ENCODE peak calls at places on chromosome 11, in ten cellular contexts. I is KBM-7; P is mesothelial cell of epicardium; W is NCI-H2081; C is AG09309; F is stomach; N is frontal cortex; X is astrocyte of the cerebellum; V is Peyer's patch; R is stimulated activated CD8-positive, alpha-beta memory T cell treated with anti-CD3 and anti-CD28 coated beads, Interleukin-15, amount 100 ng/mL, for 4 hours. T is an unnamed sample.

GRCh38 chr11:123249354-123249753 is 54.3 kb upstream of the CLMP start:
- DNase-seq in C (no peak), R (no peak), F (no peak), I (no peak), N (no peak), W (no peak), P (no peak), V (no peak), X (no peak), T (no peak)

GRCh38 chr11:94851864-94852581 is 83.9 kb downstream of the AMOTL1 start:
- DNase-seq in X (no peak), C (no peak), F (no peak), N (no peak), W (no peak), P (no peak), I (no peak), R (no peak), V (no peak), T (no peak)

GRCh38 chr11:13889566-13890214 is 72.8 kb upstream of the SPON1 start:
- DNase-seq in C (no peak), R (no peak), N (no peak), V (no peak), P (no peak), W (peak), I (no peak), F (no peak), X (peak), T (no peak)

GRCh38 chr11:86214710-86215109 is 29.8 kb upstream of the EED start:
- DNase-seq in W (no peak), N (no peak), I (no peak), F (no peak), X (no peak), V (no peak), C (no peak), P (no peak), R (peak), T (no peak)

GRCh38 chr11:64444838-64445441 is 86.0 kb downstream of the RPS6KA4 start:
- DNase-seq in R (no peak), V (no peak), W (no peak), P (no peak), I (peak), F (no peak), X (no peak), N (no peak), C (no peak), T (no peak)

GRCh38 chr11:70174846-70175764 is 28.0 kb upstream of the FADD start:
- DNase-seq in P (no peak), I (no peak), F (no peak), V (no peak), N (no peak), X (no peak), W (no peak), C (no peak), R (no peak), T (no peak)

GRCh38 chr11:62390727-62391126 is 28.1 kb upstream of the SCGB1A1 start:
- DNase-seq in V (no peak), C (no peak), R (no peak), W (no peak), X (no peak), F (no peak), I (no peak), N (no peak), P (no peak), T (no peak)

GRCh38 chr11:107496011-107496410 is 38.4 kb upstream of the CWF19L2 start:
- DNase-seq in P (no peak), X (peak), R (no peak), C (peak), W (no peak), I (no peak), V (no peak), F (no peak), N (no peak), T (no peak)

GRCh38 chr11:43268786-43269185 is 43.0 kb upstream of the API5 start:
- DNase-seq in P (no peak), F (no peak), N (no peak), R (no peak), W (no peak), I (no peak), X (no peak), C (no peak), V (no peak), T (no peak)

GRCh38 chr11:1422481-1422880 is 32.7 kb downstream of the BRSK2 start:
- DNase-seq in R (no peak), W (no peak), F (no peak), C (no peak), X (no peak), V (no peak), N (no peak), I (no peak), P (no peak), T (no peak)

GRCh38 chr11:93350835-93351234 is 20.3 kb downstream of the DEUP1 start:
- DNase-seq in V (no peak), W (no peak), P (no peak), N (no peak), F (no peak), R (no peak), I (no peak), X (no peak), C (no peak), T (no peak)

GRCh38 chr11:110797453-110797852 is 85.2 kb upstream of the ARHGAP20 start:
- DNase-seq in P (no peak), F (no peak), V (no peak), R (no peak), N (no peak), C (no peak), W (no peak), I (peak), X (no peak), T (no peak)

GRCh38 chr11:60988658-60989057 is 17.2 kb downstream of the CD6 start:
- DNase-seq in P (no peak), R (no peak), V (no peak), F (no peak), I (no peak), X (no peak), N (no peak), C (no peak), W (no peak), T (no peak)

GRCh38 chr11:76023408-76024068 is 182.8 kb downstream of the WNT11 start:
- DNase-seq in P (no peak), N (no peak), F (no peak), C (no peak), V (no peak), W (no peak), I (no peak), R (no peak), X (no peak), T (no peak)

GRCh38 chr11:62544521-62545436 is 1.8 kb downstream of the AHNAK start:
- DNase-seq in N (peak), X (no peak), F (no peak), C (no peak), I (peak), R (no peak), V (peak), P (peak), W (no peak), T (no peak)

GRCh38 chr11:75174781-75175370 is 24.0 kb downstream of the SLCO2B1 start:
- DNase-seq in R (no peak), X (no peak), V (no peak), N (no peak), C (peak), P (no peak), F (no peak), W (no peak), I (peak), T (no peak)